ENCODE peak calls at places on chromosomes 2 and 18, in five cellular contexts. L, B, X, O and Z are unnamed samples. For H3K9me3, the result is how much of the 10 kb centered on the place peaks cover.

GRCh38 chr2:45851576-45852304 is 200.3 kb downstream of the PRKCE start:
- DNase-seq in L (no peak), B (no peak), X (no peak), O (no peak), Z (no peak)

GRCh38 chr2:233764264-233764663 is 4.2 kb downstream of the UGT1A1 start:
- DNase-seq in L (no peak), B (peak), X (no peak), O (no peak), Z (peak)

GRCh38 chr2:135909976-135910375 is 33.7 kb upstream of the MCM6 start:
- DNase-seq in L (no peak), B (no peak), X (no peak), O (no peak), Z (no peak)

GRCh38 chr18:6994719-6995430 is 122.7 kb downstream of the LAMA1 start:
- DNase-seq in L (no peak), B (no peak), X (no peak), O (no peak), Z (no peak)

GRCh38 chr2:71070294-71071025 is 2.0 kb downstream of the NAGK start:
- DNase-seq in L (peak), B (no peak), X (no peak), O (no peak), Z (no peak)

GRCh38 chr2:100799701-100800100 is 20.2 kb upstream of the NPAS2 start:
- DNase-seq in L (no peak), B (no peak), X (no peak), O (no peak), Z (no peak)

GRCh38 chr2:11128258-11128951 is 26.9 kb upstream of the SLC66A3 start:
- DNase-seq in L (no peak), B (no peak), X (no peak), O (no peak), Z (no peak)

GRCh38 chr2:10613263-10613662 is 76.5 kb downstream of the NOL10 start:
- DNase-seq in L (no peak), B (no peak), X (no peak), O (no peak), Z (no peak)

GRCh38 chr2:221675509-221675908 is 103.4 kb upstream of the EPHA4 start:
- DNase-seq in L (no peak), B (no peak), X (no peak), O (no peak), Z (no peak)

GRCh38 chr18:13455470-13455869 is 236.9 kb downstream of the LDLRAD4 start:
- DNase-seq in L (no peak), B (no peak), X (no peak), O (no peak), Z (no peak)

GRCh38 chr18:42821492-42821891 is 294.0 kb downstream of the RIT2 start:
- DNase-seq in L (no peak), B (no peak), X (no peak), O (no peak), Z (no peak)
- H3K9me3 ChIP-seq in L (under half), B (under half), X (under half), O (under half), Z (under half)

GRCh38 chr2:118524911-118525310 is 322.5 kb downstream of the EN1 start:
- DNase-seq in L (no peak), B (no peak), X (no peak), O (no peak), Z (no peak)

GRCh38 chr2:118521960-118522359 is 325.5 kb downstream of the EN1 start:
- DNase-seq in L (no peak), B (no peak), X (no peak), O (no peak), Z (no peak)

GRCh38 chr2:118523761-118524160 is 323.7 kb downstream of the EN1 start:
- DNase-seq in L (no peak), B (no peak), X (no peak), O (no peak), Z (no peak)

GRCh38 chr2:118521272-118521671 is 326.2 kb downstream of the EN1 start:
- DNase-seq in L (no peak), B (no peak), X (no peak), O (no peak), Z (no peak)
- H3K9me3 ChIP-seq in L (under half), B (under half), X (under half), O (under half), Z (under half)

GRCh38 chr2:17588031-17588430 is 47.5 kb downstream of the VSNL1 start:
- DNase-seq in L (no peak), B (no peak), X (no peak), O (no peak), Z (no peak)

GRCh38 chr2:17591846-17592245 is 51.4 kb downstream of the VSNL1 start:
- DNase-seq in L (no peak), B (no peak), X (no peak), O (no peak), Z (no peak)

GRCh38 chr2:17589406-17590035 is 49.0 kb downstream of the VSNL1 start:
- DNase-seq in L (no peak), B (no peak), X (no peak), O (no peak), Z (no peak)

GRCh38 chr2:17592731-17593409 is 52.4 kb downstream of the VSNL1 start:
- DNase-seq in L (no peak), B (no peak), X (no peak), O (no peak), Z (no peak)

DNA sequence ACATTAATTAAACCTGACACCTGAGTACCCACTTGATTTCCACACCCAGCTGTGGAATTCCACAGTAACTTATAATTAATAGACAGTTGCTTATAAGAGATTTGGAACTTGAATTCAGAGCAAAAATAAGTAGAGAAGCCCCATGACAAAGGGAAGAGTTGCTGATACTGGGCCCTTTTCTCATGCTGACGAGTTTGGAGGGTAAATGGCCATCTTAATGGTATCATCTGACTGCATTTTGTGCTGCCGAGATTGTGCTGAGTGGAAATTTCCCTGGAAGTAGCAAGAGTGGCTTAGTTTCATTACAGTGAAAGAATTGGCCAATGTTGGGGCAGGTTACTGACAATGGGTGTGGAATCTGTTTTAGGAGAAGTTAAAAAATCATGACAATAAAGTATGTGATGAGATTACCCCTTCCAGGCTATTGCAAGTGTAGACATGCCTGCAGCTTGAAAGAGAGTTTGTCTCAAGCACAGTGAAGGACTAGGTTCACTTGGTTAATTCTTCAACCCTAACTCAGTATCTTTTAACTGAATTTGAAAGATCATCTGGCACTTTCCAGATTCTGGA is 49.9 kb downstream of the VSNL1 start:
- DNase-seq in L (no peak), B (no peak), X (no peak), O (no peak), Z (no peak)
- H3K9me3 ChIP-seq in L (under half), B (under half), X (under half), O (under half), Z (under half)

GRCh38 chr2:14316594-14316993 is 315.9 kb upstream of the LRATD1 start:
- DNase-seq in L (no peak), B (no peak), X (no peak), O (no peak), Z (no peak)
- H3K9me3 ChIP-seq in L (under half), B (under half), X (under half), O (under half), Z (under half)

GRCh38 chr2:89784960-89785359 is 1093.5 kb downstream of the RPIA start:
- DNase-seq in L (no peak), B (no peak), X (no peak), O (no peak), Z (no peak)
- H3K9me3 ChIP-seq in L (under half), B (under half), X (under half), O (under half), Z (under half)

GRCh38 chr18:75128051-75128605 is 80.8 kb downstream of the PTGR3 start:
- DNase-seq in L (no peak), B (peak), X (no peak), O (no peak), Z (no peak)

GRCh38 chr18:75130591-75131274 is 78.2 kb downstream of the PTGR3 start:
- DNase-seq in L (no peak), B (peak), X (no peak), O (no peak), Z (no peak)

GRCh38 chr18:75129717-75130477 is 79.0 kb downstream of the PTGR3 start:
- DNase-seq in L (no peak), B (peak), X (no peak), O (no peak), Z (no peak)

GRCh38 chr18:75127143-75128021 is 81.6 kb downstream of the PTGR3 start:
- DNase-seq in L (peak), B (peak), X (no peak), O (no peak), Z (no peak)

DNA sequence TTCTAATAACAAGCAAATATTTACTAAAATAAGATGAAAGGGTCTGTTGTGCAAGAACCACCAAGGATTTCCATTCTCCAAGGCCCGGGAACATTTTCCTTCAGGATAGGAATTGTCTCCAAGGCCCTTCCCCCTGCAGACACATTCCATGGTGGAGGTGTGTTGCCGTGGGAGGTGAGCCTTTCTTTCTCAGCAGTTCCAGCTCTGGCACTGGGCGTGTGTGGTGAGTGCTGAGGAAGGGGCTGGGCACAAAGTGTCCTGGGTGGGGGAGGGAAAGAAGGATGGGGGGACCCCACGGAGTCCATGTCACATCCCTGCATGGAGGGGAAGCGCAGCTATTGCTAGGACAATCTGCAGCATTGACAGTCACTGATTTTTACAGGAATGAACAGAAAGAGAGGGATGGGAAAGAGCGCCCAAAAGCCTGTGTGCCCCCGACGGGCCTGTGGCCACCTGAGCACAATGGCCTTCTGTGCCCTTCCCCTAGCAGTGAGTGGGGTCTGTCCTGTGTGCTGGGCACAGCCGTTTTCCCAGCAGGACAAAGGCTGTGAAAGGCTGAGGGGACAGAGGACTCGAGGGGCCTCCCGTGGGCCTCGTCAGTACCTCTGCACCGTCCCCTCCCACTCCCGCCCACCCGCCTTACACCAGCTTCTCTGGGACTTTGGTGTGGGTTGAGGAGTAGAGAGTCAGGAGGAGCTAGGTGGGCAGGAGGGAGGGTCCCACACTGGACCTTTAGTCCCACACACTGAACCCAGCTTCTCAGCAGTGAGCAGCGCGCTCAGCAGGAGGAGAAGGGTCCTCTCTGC is 79.8 kb downstream of the PTGR3 start:
- DNase-seq in L (no peak), B (peak), X (no peak), O (no peak), Z (no peak)
- H3K9me3 ChIP-seq in L (under half), B (under half), X (under half), O (under half), Z (under half)